ENCODE peak calls at places on chromosomes 11 and 22, in six cellular contexts. I is HepG2, Y is stomach, L is sigmoid colon, Q is esophagus muscularis mucosa, D is H1. N is an unnamed sample.
A peak's percentile ranks its signal among the peaks of the same experiment; 100 is the strongest.

GRCh38 chr11:86947541-86947940 is 7.7 kb downstream of the FZD4 start:
- DNase-seq in I (no peak), Y (no peak), Q (no peak), D (no peak), L (no peak), N (no peak)

GRCh38 chr11:67114275-67114896 is 4.7 kb upstream of the KDM2A start:
- DNase-seq in D (no peak), Y (no peak), L (no peak), Q (no peak), I (no peak), N (no peak)

GRCh38 chr11:47071871-47072270 is 104.8 kb downstream of the ARFGAP2 start:
- DNase-seq in Q (no peak), L (no peak), I (no peak), Y (no peak), D (no peak), N (no peak)

GRCh38 chr11:126371595-126371994 is 16.1 kb downstream of the ST3GAL4 start:
- DNase-seq in L (peak; percentile 5), Q (no peak), I (no peak), D (no peak), Y (no peak), N (no peak)

GRCh38 chr11:2212411-2213251 is 41.0 kb upstream of the TH start:
- DNase-seq in Q (no peak), I (peak; percentile 54), L (peak; percentile 41), D (no peak), Y (peak; percentile 55), N (no peak)

GRCh38 chr22:39360674-39361413 is 11.1 kb downstream of the SYNGR1 start:
- DNase-seq in I (no peak), L (no peak), Y (no peak), D (no peak), Q (no peak), N (no peak)

GRCh38 chr11:17974246-17974645 is 38.6 kb downstream of the SERGEF start:
- DNase-seq in Q (no peak), L (no peak), Y (no peak), D (no peak), I (no peak), N (no peak)

GRCh38 chr11:96311120-96311568 is 31.9 kb downstream of the MAML2 start:
- DNase-seq in D (no peak), I (no peak), Y (no peak), Q (no peak), L (no peak), N (no peak)

GRCh38 chr22:21642584-21643448 is 714 bp downstream of the SDF2L1 start:
- DNase-seq in I (peak; percentile 62), L (no peak), D (no peak), Y (peak; percentile 57), Q (no peak), N (peak; percentile 71)

GRCh38 chr11:106858200-106858599 is 160.1 kb downstream of the GUCY1A2 start:
- DNase-seq in D (no peak), Q (no peak), Y (no peak), I (no peak), L (no peak), N (no peak)

GRCh38 chr11:120037111-120037510 is 100.8 kb downstream of the TRIM29 start:
- DNase-seq in I (no peak), L (no peak), D (no peak), Q (no peak), Y (no peak), N (no peak)

GRCh38 chr22:24367841-24368240 is 59.6 kb upstream of the ADORA2A start:
- DNase-seq in Q (no peak), Y (no peak), L (no peak), I (no peak), D (no peak), N (no peak)

GRCh38 chr11:119680899-119681370 is 48.1 kb downstream of the NECTIN1 start:
- DNase-seq in Q (no peak), L (no peak), D (no peak), Y (peak; percentile 66), I (no peak), N (no peak)

GRCh38 chr22:40024201-40025061 is 29.7 kb downstream of the FAM83F start:
- DNase-seq in I (peak; percentile 54), L (peak; percentile 74), Y (peak; percentile 81), Q (no peak), D (no peak), N (peak; percentile 82)

GRCh38 chr11:2660357-2660939 is 39.3 kb downstream of the KCNQ1OT1 start:
- DNase-seq in I (no peak), Y (no peak), D (no peak), L (no peak), Q (no peak), N (no peak)

GRCh38 chr22:22168190-22168940 is 76.2 kb upstream of the VPREB1 start:
- DNase-seq in Q (peak; percentile 75), D (no peak), L (no peak), I (peak; percentile 25), Y (no peak), N (peak; percentile 26)

GRCh38 chr11:10407055-10407454 is 48.0 kb upstream of the AMPD3 start:
- DNase-seq in L (no peak), D (no peak), Y (no peak), I (peak; percentile 24), Q (peak; percentile 89), N (no peak)

GRCh38 chr11:103735497-103736032 is 300.9 kb upstream of the DDI1 start:
- DNase-seq in Q (no peak), I (no peak), Y (no peak), L (no peak), D (no peak), N (no peak)

GRCh38 chr22:40727607-40728325 is 48.5 kb downstream of the MCHR1 start:
- DNase-seq in Q (no peak), Y (no peak), D (no peak), L (no peak), I (no peak), N (no peak)

GRCh38 chr11:12149672-12150225 is 39.4 kb downstream of the MICAL2 start:
- DNase-seq in D (no peak), L (no peak), I (no peak), Y (no peak), Q (no peak), N (peak; percentile 1)

GRCh38 chr22:21582801-21583740 is 15.6 kb downstream of the UBE2L3 start:
- DNase-seq in D (no peak), L (no peak), I (no peak), Y (no peak), Q (no peak), N (no peak)

GRCh38 chr11:118791015-118791960 is at the start of gene DDX6:
- DNase-seq in D (peak; percentile 25), L (peak; percentile 96), Q (peak; percentile 97), Y (peak; percentile 93), I (peak; percentile 67), N (peak; percentile 92)

DNA sequence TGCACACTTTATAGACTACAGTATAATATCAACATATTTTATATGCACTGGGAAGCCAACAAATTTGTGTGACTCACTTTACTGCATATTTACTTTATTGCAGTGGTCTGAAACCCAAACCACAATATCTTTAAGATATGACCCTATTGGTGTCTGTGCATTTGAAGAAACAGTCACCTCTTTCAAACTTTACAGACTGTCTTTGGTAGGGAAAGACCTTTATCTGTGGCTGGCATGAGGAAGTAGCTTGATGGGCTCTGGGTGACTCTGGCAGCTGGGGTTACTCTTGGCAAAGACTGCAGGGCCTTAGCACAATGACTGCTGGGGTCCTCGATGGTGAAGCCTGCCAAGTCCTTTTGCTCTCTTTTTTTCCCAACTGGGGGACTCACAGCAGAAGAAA is 21.3 kb upstream of the ABTB2 start:
- DNase-seq in I (no peak), Y (no peak), Q (no peak), D (no peak), L (no peak), N (no peak)
- TF ChIP-seq POLR2AphosphoS5 in I (no peak), Y (no peak), Q (no peak), D (no peak), L (no peak), N (no peak)

GRCh38 chr22:25404923-25405853 is 159.3 kb upstream of the GRK3 start:
- DNase-seq in I (peak; percentile 13), Q (no peak), Y (peak; percentile 83), L (peak; percentile 88), D (no peak), N (peak; percentile 86)
- TF ChIP-seq POLR2A in I (no peak), Q (no peak), Y (no peak), L (no peak), D (no peak), N (peak; percentile 41)

DNA sequence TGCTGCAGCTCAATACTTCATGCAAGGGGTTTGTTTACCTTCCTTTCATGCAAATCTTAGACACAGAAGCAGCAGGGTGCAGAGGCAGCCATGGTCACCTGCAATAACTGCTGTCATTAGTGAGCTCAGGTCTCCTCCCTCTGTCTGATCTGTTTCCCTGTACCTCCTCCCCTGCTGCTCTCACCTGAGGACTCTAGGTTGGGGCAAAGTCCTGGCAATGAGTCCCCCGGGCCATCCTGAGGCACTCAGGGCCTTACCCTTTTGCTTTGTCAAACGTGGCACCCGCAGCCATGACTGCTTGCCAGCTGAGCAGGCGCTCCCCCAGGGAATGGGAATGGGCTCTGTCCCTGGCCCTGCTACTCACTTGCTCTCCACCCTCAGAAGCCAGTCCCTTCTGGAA is 3.9 kb downstream of the LRRC10B start:
- DNase-seq in Q (no peak), L (no peak), D (no peak), Y (no peak), I (no peak), N (no peak)
- TF ChIP-seq EP300 in Q (no peak), L (no peak), D (no peak), Y (no peak), I (no peak), N (no peak)

GRCh38 chr22:48049116-48049515 is 1286.7 kb downstream of the TBC1D22A start:
- DNase-seq in D (no peak), Q (no peak), Y (no peak), I (no peak), L (no peak), N (no peak)
- TF ChIP-seq POLR2AphosphoS5 in D (no peak), Q (no peak), Y (no peak), I (no peak), L (no peak), N (no peak)

GRCh38 chr22:35299717-35300497 is at the start of gene TOM1:
- DNase-seq in Q (peak; percentile 100), I (peak; percentile 97), Y (peak; percentile 98), D (peak; percentile 93), L (peak; percentile 98), N (peak; percentile 98)
- TF ChIP-seq POLR2A in Q (peak; percentile 89), I (peak; percentile 95), Y (peak; percentile 44), D (peak; percentile 75), L (peak; percentile 72), N (peak; percentile 93)

GRCh38 chr11:133825666-133826065 is 19.6 kb downstream of the SPATA19 start:
- DNase-seq in Y (no peak), L (no peak), I (no peak), D (no peak), Q (no peak), N (no peak)
- TF ChIP-seq EP300 in Y (no peak), L (no peak), I (no peak), D (no peak), Q (no peak), N (no peak)